ENCODE peak calls at places on chromosomes 7 and 10, in five cellular contexts. Y, F, N, D and G are unnamed samples.
A peak's percentile ranks its signal among the peaks of the same experiment; 100 is the strongest.

GRCh38 chr7:13106513-13106912 is 419.1 kb downstream of the ARL4A start:
- DNase-seq in Y (no peak), F (no peak), N (no peak), D (no peak), G (no peak)

GRCh38 chr7:42691030-42691639 is 220.7 kb downstream of the C7orf25 start:
- DNase-seq in Y (no peak), F (no peak), N (no peak), D (no peak), G (peak; percentile 8)

GRCh38 chr10:85151506-85151905 is 823.1 kb downstream of the CCSER2 start:
- DNase-seq in Y (no peak), F (no peak), N (no peak), D (no peak), G (no peak)

GRCh38 chr7:8418627-8419245 is 14.7 kb upstream of the NXPH1 start:
- DNase-seq in Y (peak; percentile 18), F (peak; percentile 84), N (peak; percentile 32), D (peak; percentile 76), G (peak; percentile 44)

GRCh38 chr7:158409816-158410330 is 177.8 kb downstream of the PTPRN2 start:
- DNase-seq in Y (no peak), F (no peak), N (no peak), D (no peak), G (no peak)

GRCh38 chr10:77576007-77576367 is 61.6 kb downstream of the KCNMA1 start:
- DNase-seq in Y (no peak), F (no peak), N (no peak), D (no peak), G (no peak)

GRCh38 chr10:119306964-119307363 is 99.6 kb downstream of the GRK5 start:
- DNase-seq in Y (peak; percentile 15), F (no peak), N (no peak), D (no peak), G (no peak)

GRCh38 chr10:5888843-5889623 is 660 bp downstream of the ANKRD16 start:
- DNase-seq in Y (peak; percentile 31), F (no peak), N (peak; percentile 13), D (no peak), G (peak; percentile 8)

GRCh38 chr7:149620961-149621360 is 123.4 kb upstream of the ZNF746 start:
- DNase-seq in Y (no peak), F (no peak), N (no peak), D (no peak), G (no peak)

GRCh38 chr10:122342293-122343134 is 32.0 kb upstream of the PLEKHA1 start:
- DNase-seq in Y (peak; percentile 41), F (no peak), N (peak; percentile 60), D (peak; percentile 23), G (peak; percentile 35)

GRCh38 chr7:8290645-8291308 is 28.8 kb upstream of the ICA1 start:
- DNase-seq in Y (no peak), F (peak; percentile 94), N (no peak), D (peak; percentile 92), G (no peak)

GRCh38 chr10:126387931-126388911 is at the start of gene ADAM12:
- DNase-seq in Y (no peak), F (no peak), N (no peak), D (no peak), G (no peak)

GRCh38 chr10:99682752-99683151 is 23.4 kb downstream of the ENTPD7 start:
- DNase-seq in Y (no peak), F (no peak), N (no peak), D (no peak), G (no peak)

GRCh38 chr10:112471878-112472487 is 25.0 kb downstream of the VTI1A start:
- DNase-seq in Y (no peak), F (peak; percentile 35), N (no peak), D (no peak), G (peak; percentile 56)

GRCh38 chr10:58518775-58519174 is 6.1 kb downstream of the BICC1 start:
- DNase-seq in Y (no peak), F (no peak), N (no peak), D (no peak), G (no peak)

GRCh38 chr7:121831320-121831719 is 41.6 kb upstream of the PTPRZ1 start:
- DNase-seq in Y (no peak), F (no peak), N (no peak), D (peak; percentile 21), G (peak; percentile 1)

GRCh38 chr10:79063661-79064490 is 4.9 kb upstream of the ZMIZ1 start:
- DNase-seq in Y (no peak), F (no peak), N (no peak), D (no peak), G (no peak)

GRCh38 chr10:87878664-87879459 is 15.4 kb downstream of the PTEN start:
- DNase-seq in Y (no peak), F (no peak), N (no peak), D (no peak), G (peak; percentile 52)

GRCh38 chr7:101987494-101987893 is 170.1 kb downstream of the CUX1 start:
- DNase-seq in Y (no peak), F (no peak), N (no peak), D (no peak), G (no peak)

GRCh38 chr7:1707756-1708611 is 37.9 kb downstream of the ELFN1 start:
- DNase-seq in Y (no peak), F (no peak), N (no peak), D (no peak), G (no peak)

GRCh38 chr10:15419279-15419874 is 48.3 kb upstream of the FAM171A1 start:
- DNase-seq in Y (peak; percentile 11), F (no peak), N (peak; percentile 24), D (no peak), G (peak; percentile 0)

GRCh38 chr7:139365336-139365735 is 5.6 kb downstream of the LUC7L2 start:
- DNase-seq in Y (no peak), F (no peak), N (no peak), D (no peak), G (no peak)

GRCh38 chr7:19377611-19378339 is 232.6 kb upstream of the FERD3L start:
- DNase-seq in Y (no peak), F (peak; percentile 54), N (no peak), D (no peak), G (no peak)

GRCh38 chr7:157487046-157487770 is 150.4 kb downstream of the DNAJB6 start:
- DNase-seq in Y (no peak), F (no peak), N (no peak), D (no peak), G (no peak)

GRCh38 chr10:11401314-11402222 is 209.9 kb downstream of the USP6NL start:
- DNase-seq in Y (no peak), F (no peak), N (no peak), D (no peak), G (no peak)

GRCh38 chr10:16965740-16966447 is 148.7 kb upstream of the RSU1 start:
- DNase-seq in Y (no peak), F (no peak), N (no peak), D (no peak), G (no peak)

GRCh38 chr7:137873524-137873923 is 26.8 kb upstream of the DGKI start:
- DNase-seq in Y (no peak), F (no peak), N (no peak), D (no peak), G (no peak)

GRCh38 chr10:132377326-132377725 is 19.7 kb upstream of the PWWP2B start:
- DNase-seq in Y (no peak), F (no peak), N (no peak), D (no peak), G (no peak)